ENCODE peak calls at places on chromosomes 1 and 21, in eight cellular contexts. K is tibial artery; O is OCI-LY7; A is PC-3; U is left ventricle myocardium inferior; Q is CD8-positive, alpha-beta T cell; F is right atrium auricular region; N is uterus. L is an unnamed sample. For H3K4me1, the result is how much of the 10 kb centered on the place peaks cover.

GRCh38 chr1:145974721-145975120 is 10.2 kb downstream of the POLR3GL start:
- DNase-seq in K (no peak), O (no peak), A (no peak), U (no peak), Q (no peak), F (no peak), N (no peak), L (no peak)

GRCh38 chr1:152380932-152381331 is 21.1 kb upstream of the FLG2 start:
- DNase-seq in K (no peak), O (no peak), A (no peak), U (no peak), Q (no peak), F (no peak), N (no peak), L (no peak)

GRCh38 chr21:37878946-37879660 is 37.2 kb downstream of the KCNJ6 start:
- DNase-seq in K (no peak), O (no peak), A (peak), U (no peak), Q (no peak), F (no peak), N (no peak), L (no peak)

GRCh38 chr1:165444897-165445370 is at the start of gene RXRG:
- DNase-seq in K (no peak), O (no peak), A (no peak), U (peak), Q (no peak), F (no peak), N (no peak), L (peak)

GRCh38 chr1:227897704-227898438 is 49.9 kb downstream of the WNT9A start:
- DNase-seq in K (peak), O (no peak), A (no peak), U (no peak), Q (no peak), F (no peak), N (peak), L (no peak)

GRCh38 chr1:55887103-55887712 is 672.0 kb upstream of the USP24 start:
- DNase-seq in K (no peak), O (no peak), A (no peak), U (no peak), Q (no peak), F (no peak), N (no peak), L (no peak)

GRCh38 chr1:17304155-17304826 is 3.7 kb upstream of the PADI4 start:
- DNase-seq in K (no peak), O (no peak), A (peak), U (no peak), Q (no peak), F (no peak), N (no peak), L (no peak)

GRCh38 chr1:155940993-155941844 is at the start of gene RXFP4:
- DNase-seq in K (no peak), O (peak), A (peak), U (no peak), Q (no peak), F (no peak), N (no peak), L (peak)

GRCh38 chr1:150567717-150568561 is 11.5 kb downstream of the MCL1 start:
- DNase-seq in K (peak), O (peak), A (peak), U (peak), Q (no peak), F (peak), N (peak), L (peak)

GRCh38 chr1:72777918-72778317 is 495.6 kb upstream of the NEGR1 start:
- DNase-seq in K (no peak), O (no peak), A (no peak), U (no peak), Q (no peak), F (no peak), N (no peak), L (no peak)

DNA sequence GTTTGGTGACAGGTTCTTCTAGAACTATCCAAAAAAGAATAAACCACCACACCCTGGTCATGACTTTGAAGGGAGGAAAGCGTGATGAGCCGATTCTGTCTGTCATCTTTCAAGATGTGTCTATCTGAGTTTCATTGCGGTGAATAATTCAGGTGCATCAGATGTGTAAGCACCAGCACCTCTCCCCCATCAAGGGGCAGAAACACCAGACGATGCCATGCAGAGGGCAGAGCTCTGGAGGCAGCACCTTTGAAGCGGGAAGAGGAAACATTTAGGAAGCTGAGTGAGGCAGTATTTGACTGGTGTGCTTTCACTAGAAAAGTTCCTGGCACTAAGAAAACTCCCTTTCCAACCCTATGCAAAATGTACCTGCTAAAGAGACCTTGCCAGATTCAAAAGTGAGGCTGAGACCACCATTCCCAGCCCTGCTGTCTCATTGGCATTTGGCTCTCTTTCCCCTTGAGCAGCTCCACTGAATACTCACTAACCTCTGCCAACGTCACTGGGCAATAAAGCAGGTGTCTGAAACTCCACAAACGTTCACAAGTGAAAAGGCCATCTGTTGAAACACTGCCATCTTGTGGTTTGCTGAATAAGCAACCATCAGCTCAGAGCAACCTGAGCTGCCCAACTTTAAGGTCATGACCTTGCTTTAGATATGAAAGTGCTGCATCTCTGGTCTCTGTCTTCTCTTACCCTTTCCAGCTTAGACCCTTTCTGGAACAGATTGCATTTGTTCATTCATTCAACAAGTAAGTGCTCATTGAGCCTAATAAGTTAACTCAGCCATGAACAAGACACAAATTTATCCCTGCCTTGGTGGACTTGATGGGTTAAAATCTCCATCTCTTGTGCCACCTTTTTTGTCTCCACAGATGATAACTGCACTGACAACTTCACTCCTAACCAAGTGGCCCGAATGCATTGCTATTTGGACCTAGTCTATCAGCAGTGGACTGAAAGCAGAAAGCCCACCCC is 228.6 kb downstream of the PAPPA2 start:
- DNase-seq in K (no peak), O (peak), A (peak), U (no peak), Q (no peak), F (no peak), N (peak), L (no peak)
- H3K4me1 ChIP-seq in K (under half), O (under half), A (under half), U (under half), Q (under half), F (under half), N (under half), L (under half)

GRCh38 chr1:236154671-236155398 is 12.5 kb downstream of the GPR137B start:
- DNase-seq in K (no peak), O (no peak), A (no peak), U (no peak), Q (no peak), F (no peak), N (no peak), L (no peak)

GRCh38 chr1:236158719-236159118 is 16.4 kb downstream of the GPR137B start:
- DNase-seq in K (no peak), O (peak), A (no peak), U (no peak), Q (no peak), F (no peak), N (no peak), L (no peak)

GRCh38 chr1:236155399-236155767 is 13.0 kb downstream of the GPR137B start:
- DNase-seq in K (no peak), O (no peak), A (no peak), U (no peak), Q (no peak), F (no peak), N (no peak), L (no peak)

GRCh38 chr1:236155841-236156503 is 13.6 kb downstream of the GPR137B start:
- DNase-seq in K (no peak), O (no peak), A (no peak), U (no peak), Q (no peak), F (no peak), N (no peak), L (no peak)

GRCh38 chr1:236156512-236157208 is 14.3 kb downstream of the GPR137B start:
- DNase-seq in K (peak), O (peak), A (no peak), U (no peak), Q (no peak), F (peak), N (no peak), L (peak)
- H3K4me1 ChIP-seq in K (under half), O (half or more), A (under half), U (under half), Q (under half), F (under half), N (under half), L (under half)

GRCh38 chr1:10723317-10723716 is 73.1 kb downstream of the CASZ1 start:
- DNase-seq in K (no peak), O (no peak), A (no peak), U (no peak), Q (no peak), F (no peak), N (no peak), L (no peak)
- H3K4me1 ChIP-seq in K (half or more), O (under half), A (under half), U (half or more), Q (under half), F (half or more), N (under half), L (under half)

GRCh38 chr1:234914606-234915290 is 213.9 kb downstream of the TOMM20 start:
- DNase-seq in K (no peak), O (no peak), A (no peak), U (no peak), Q (no peak), F (no peak), N (no peak), L (no peak)

GRCh38 chr1:234909851-234910250 is 218.8 kb downstream of the TOMM20 start:
- DNase-seq in K (no peak), O (no peak), A (no peak), U (no peak), Q (no peak), F (no peak), N (no peak), L (no peak)

GRCh38 chr1:234913771-234914170 is 214.9 kb downstream of the TOMM20 start:
- DNase-seq in K (no peak), O (no peak), A (no peak), U (no peak), Q (no peak), F (no peak), N (no peak), L (no peak)

GRCh38 chr1:234911787-234912186 is 216.8 kb downstream of the TOMM20 start:
- DNase-seq in K (no peak), O (no peak), A (no peak), U (no peak), Q (peak), F (no peak), N (no peak), L (no peak)

GRCh38 chr1:234912541-234913312 is 215.9 kb downstream of the TOMM20 start:
- DNase-seq in K (no peak), O (no peak), A (no peak), U (no peak), Q (no peak), F (no peak), N (no peak), L (peak)
- H3K4me1 ChIP-seq in K (half or more), O (under half), A (under half), U (half or more), Q (under half), F (half or more), N (under half), L (under half)

GRCh38 chr21:42401820-42402251 is 1.9 kb upstream of the UBASH3A start:
- DNase-seq in K (no peak), O (no peak), A (no peak), U (no peak), Q (no peak), F (no peak), N (no peak), L (no peak)

GRCh38 chr21:42401164-42401563 is 2.5 kb upstream of the UBASH3A start:
- DNase-seq in K (no peak), O (no peak), A (no peak), U (no peak), Q (no peak), F (no peak), N (no peak), L (peak)

GRCh38 chr21:42398414-42399030 is 2.7 kb upstream of the TMPRSS3 start:
- DNase-seq in K (no peak), O (no peak), A (no peak), U (no peak), Q (no peak), F (no peak), N (no peak), L (no peak)

GRCh38 chr21:42398130-42398394 is 2.2 kb upstream of the TMPRSS3 start:
- DNase-seq in K (no peak), O (no peak), A (no peak), U (no peak), Q (no peak), F (no peak), N (no peak), L (no peak)

DNA sequence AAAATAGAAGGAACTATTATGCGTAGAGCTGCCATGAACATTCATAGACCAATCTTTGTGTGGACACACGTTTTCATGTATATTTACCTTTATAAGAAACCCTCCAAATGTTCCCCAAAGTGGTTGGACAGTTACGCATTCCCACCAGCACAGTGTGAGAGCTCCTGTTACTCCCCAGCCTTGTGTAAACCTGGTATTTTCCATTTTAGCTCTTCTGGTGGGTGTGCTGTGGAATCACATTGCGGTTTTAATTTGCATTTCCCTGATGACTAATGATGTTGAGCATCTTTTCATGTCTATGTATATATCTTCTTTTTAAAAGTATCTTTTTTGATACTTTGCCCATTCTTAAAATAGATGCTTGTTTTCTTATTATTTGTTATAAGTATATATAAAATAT is 3.2 kb upstream of the UBASH3A start:
- DNase-seq in K (no peak), O (no peak), A (peak), U (no peak), Q (no peak), F (no peak), N (no peak), L (no peak)
- H3K4me1 ChIP-seq in K (under half), O (under half), A (under half), U (under half), Q (under half), F (under half), N (under half), L (under half)